ENCODE peak calls at places on chromosomes 3 and 15, in eight cellular contexts. Z is hypothalamus, B is left lung, K is cardiac fibroblast, H is left ventricle myocardium inferior, W is activated B cell treated with CpG ODN at 0.5 μM for 24 hours, F is MV-4-11, Q is AG04449. V is an unnamed sample.

GRCh38 chr15:48507416-48508065 is 138.0 kb downstream of the FBN1 start:
- DNase-seq in F (peak; percentile 53), Z (no peak), K (peak; percentile 81), B (no peak), H (no peak), W (no peak), Q (no peak), V (no peak)

GRCh38 chr3:32177702-32178198 is 60.7 kb upstream of the CMTM8 start:
- DNase-seq in B (no peak), K (peak; percentile 92), W (no peak), Q (peak; percentile 5), Z (no peak), H (no peak), F (peak; percentile 42), V (no peak)

GRCh38 chr3:52534281-52535183 is 875 bp upstream of the NT5DC2 start:
- DNase-seq in Z (no peak), Q (no peak), W (no peak), F (no peak), H (no peak), K (peak; percentile 53), B (peak; percentile 83), V (peak; percentile 25)

GRCh38 chr15:89770041-89770440 is 6.1 kb upstream of the MESP2 start:
- DNase-seq in F (no peak), H (no peak), Z (no peak), W (no peak), B (peak; percentile 16), Q (no peak), K (peak; percentile 61), V (no peak)

GRCh38 chr15:92079047-92079446 is 225.5 kb downstream of the SLCO3A1 start:
- DNase-seq in K (no peak), F (peak; percentile 10), H (no peak), W (no peak), Q (no peak), Z (no peak), B (no peak), V (no peak)

GRCh38 chr3:65689436-65689835 is 349.3 kb downstream of the MAGI1 start:
- DNase-seq in Q (no peak), K (no peak), W (no peak), B (no peak), H (no peak), F (no peak), Z (no peak), V (no peak)

GRCh38 chr3:71045917-71046282 is 537.6 kb downstream of the FOXP1 start:
- DNase-seq in K (no peak), W (no peak), H (no peak), F (no peak), Q (no peak), B (no peak), Z (no peak), V (no peak)

GRCh38 chr3:51353566-51354140 is 31.4 kb upstream of the MANF start:
- DNase-seq in Z (no peak), K (peak; percentile 63), W (no peak), H (no peak), Q (no peak), F (peak; percentile 81), B (no peak), V (no peak)

GRCh38 chr3:129822679-129823078 is 70.8 kb downstream of the TMCC1 start:
- DNase-seq in H (no peak), B (no peak), F (peak; percentile 79), W (no peak), K (peak; percentile 66), Z (no peak), Q (peak; percentile 42), V (no peak)

GRCh38 chr3:129234441-129234840 is 15.0 kb upstream of the COPG1 start:
- DNase-seq in K (no peak), W (no peak), Q (no peak), F (no peak), H (no peak), Z (no peak), B (no peak), V (no peak)

GRCh38 chr3:181637056-181637798 is 74.5 kb upstream of the SOX2 start:
- DNase-seq in Q (no peak), H (no peak), K (no peak), Z (no peak), B (no peak), W (no peak), F (no peak), V (no peak)

GRCh38 chr15:57708047-57708446 is 1.5 kb downstream of the POLR2M start:
- DNase-seq in K (peak; percentile 40), H (no peak), Z (no peak), Q (no peak), F (no peak), W (no peak), B (no peak), V (no peak)

GRCh38 chr3:171838218-171838720 is 4.9 kb upstream of the TMEM212 start:
- DNase-seq in Z (no peak), B (no peak), Q (no peak), H (peak; percentile 59), K (peak; percentile 93), W (no peak), F (peak; percentile 93), V (no peak)

GRCh38 chr3:127073931-127074820 is 91.3 kb downstream of the PLXNA1 start:
- DNase-seq in H (no peak), K (peak; percentile 41), B (no peak), Z (no peak), F (no peak), Q (no peak), W (no peak), V (no peak)

GRCh38 chr15:40511093-40511471 is 40.3 kb downstream of the CHST14 start:
- DNase-seq in Q (no peak), W (peak; percentile 43), Z (no peak), H (no peak), K (no peak), F (peak; percentile 41), B (no peak), V (peak; percentile 53)

GRCh38 chr3:174270841-174271240 is 588.3 kb upstream of the NAALADL2 start:
- DNase-seq in B (no peak), K (peak; percentile 61), Z (no peak), Q (peak; percentile 56), F (no peak), H (no peak), W (no peak), V (no peak)

V was measured in GM06990.